ENCODE peak calls at places on chromosomes 2 and 18, in five cellular contexts. One of them, this sample, is unnamed.

GRCh38 chr2:181165199-181165868 is 184.9 kb downstream of the UBE2E3 start:
- DNase-seq in brain microvascular endothelial cell: no peak
- DNase-seq in IMR-90: no peak
- DNase-seq in frontal cortex: no peak
- DNase-seq in HT-29: no peak
- DNase-seq in this sample: peak; percentile 38

GRCh38 chr18:59846814-59847490 is 52.8 kb upstream of the PMAIP1 start:
- DNase-seq in brain microvascular endothelial cell: peak; percentile 36
- DNase-seq in IMR-90: peak; percentile 73
- DNase-seq in frontal cortex: no peak
- DNase-seq in HT-29: peak; percentile 26
- DNase-seq in this sample: peak; percentile 87

GRCh38 chr2:1992280-1992679 is 248.0 kb upstream of the PXDN start:
- DNase-seq in brain microvascular endothelial cell: no peak
- DNase-seq in IMR-90: no peak
- DNase-seq in frontal cortex: no peak
- DNase-seq in HT-29: no peak
- DNase-seq in this sample: no peak

GRCh38 chr18:57084331-57085298 is 62.3 kb upstream of the BOD1L2 start:
- DNase-seq in brain microvascular endothelial cell: no peak
- DNase-seq in IMR-90: no peak
- DNase-seq in frontal cortex: no peak
- DNase-seq in HT-29: no peak
- DNase-seq in this sample: no peak

GRCh38 chr2:111706481-111707001 is 177.5 kb downstream of the ANAPC1 start:
- DNase-seq in brain microvascular endothelial cell: no peak
- DNase-seq in IMR-90: no peak
- DNase-seq in frontal cortex: no peak
- DNase-seq in HT-29: no peak
- DNase-seq in this sample: no peak

GRCh38 chr2:36889782-36890181 is 76.6 kb downstream of the STRN start:
- DNase-seq in brain microvascular endothelial cell: peak; percentile 89
- DNase-seq in IMR-90: peak; percentile 99
- DNase-seq in frontal cortex: no peak
- DNase-seq in HT-29: peak; percentile 71
- DNase-seq in this sample: peak; percentile 79

GRCh38 chr2:40138327-40138726 is 313.6 kb downstream of the SLC8A1 start:
- DNase-seq in brain microvascular endothelial cell: no peak
- DNase-seq in IMR-90: no peak
- DNase-seq in frontal cortex: no peak
- DNase-seq in HT-29: no peak
- DNase-seq in this sample: no peak

GRCh38 chr2:42010743-42011298 is 37.0 kb upstream of the PKDCC start:
- DNase-seq in brain microvascular endothelial cell: peak; percentile 88
- DNase-seq in IMR-90: peak; percentile 82
- DNase-seq in frontal cortex: no peak
- DNase-seq in HT-29: no peak
- DNase-seq in this sample: no peak

GRCh38 chr18:68925268-68925667 is 127.4 kb downstream of the CCDC102B start:
- DNase-seq in brain microvascular endothelial cell: no peak
- DNase-seq in IMR-90: no peak
- DNase-seq in frontal cortex: no peak
- DNase-seq in HT-29: no peak
- DNase-seq in this sample: no peak

GRCh38 chr2:37156071-37156856 is 516 bp downstream of the EIF2AK2 start:
- DNase-seq in brain microvascular endothelial cell: peak; percentile 43
- DNase-seq in IMR-90: peak; percentile 42
- DNase-seq in frontal cortex: no peak
- DNase-seq in HT-29: peak; percentile 51
- DNase-seq in this sample: peak; percentile 46

GRCh38 chr2:57698935-57699449 is 347.6 kb upstream of the VRK2 start:
- DNase-seq in brain microvascular endothelial cell: no peak
- DNase-seq in IMR-90: no peak
- DNase-seq in frontal cortex: no peak
- DNase-seq in HT-29: no peak
- DNase-seq in this sample: no peak

GRCh38 chr2:8522682-8523081 is 159.2 kb upstream of the ID2 start:
- DNase-seq in brain microvascular endothelial cell: no peak
- DNase-seq in IMR-90: no peak
- DNase-seq in frontal cortex: no peak
- DNase-seq in HT-29: no peak
- DNase-seq in this sample: no peak

GRCh38 chr2:201768918-201769317 is 11.8 kb downstream of the ALS2 start:
- DNase-seq in brain microvascular endothelial cell: peak; percentile 18
- DNase-seq in IMR-90: peak; percentile 62
- DNase-seq in frontal cortex: no peak
- DNase-seq in HT-29: no peak
- DNase-seq in this sample: no peak

GRCh38 chr18:3250237-3251107 is 2.9 kb downstream of the MYL12A start:
- DNase-seq in brain microvascular endothelial cell: no peak
- DNase-seq in IMR-90: peak; percentile 80
- DNase-seq in frontal cortex: no peak
- DNase-seq in HT-29: peak; percentile 44
- DNase-seq in this sample: peak; percentile 41

GRCh38 chr2:235433860-235434259 is 60.0 kb upstream of the AGAP1 start:
- DNase-seq in brain microvascular endothelial cell: peak; percentile 5
- DNase-seq in IMR-90: peak; percentile 15
- DNase-seq in frontal cortex: peak; percentile 48
- DNase-seq in HT-29: peak; percentile 22
- DNase-seq in this sample: peak; percentile 11

GRCh38 chr18:5142131-5142530 is 54.9 kb downstream of the AKAIN1 start:
- DNase-seq in brain microvascular endothelial cell: no peak
- DNase-seq in IMR-90: no peak
- DNase-seq in frontal cortex: no peak
- DNase-seq in HT-29: no peak
- DNase-seq in this sample: no peak

GRCh38 chr2:20707601-20708000 is 40.7 kb downstream of the GDF7 start:
- DNase-seq in brain microvascular endothelial cell: no peak
- DNase-seq in IMR-90: no peak
- DNase-seq in frontal cortex: no peak
- DNase-seq in HT-29: no peak
- DNase-seq in this sample: peak; percentile 6

GRCh38 chr2:128395196-128395595 is 76.5 kb upstream of the HS6ST1 start:
- DNase-seq in brain microvascular endothelial cell: no peak
- DNase-seq in IMR-90: no peak
- DNase-seq in frontal cortex: no peak
- DNase-seq in HT-29: no peak
- DNase-seq in this sample: no peak

GRCh38 chr2:174763793-174764179 is 486 bp downstream of the CHRNA1 start:
- DNase-seq in brain microvascular endothelial cell: no peak
- DNase-seq in IMR-90: no peak
- DNase-seq in frontal cortex: no peak
- DNase-seq in HT-29: no peak
- DNase-seq in this sample: no peak

GRCh38 chr2:181123798-181124217 is 143.4 kb downstream of the UBE2E3 start:
- DNase-seq in brain microvascular endothelial cell: peak; percentile 88
- DNase-seq in IMR-90: no peak
- DNase-seq in frontal cortex: no peak
- DNase-seq in HT-29: no peak
- DNase-seq in this sample: peak; percentile 57

GRCh38 chr2:192059226-192059625 is 135.5 kb downstream of the TMEFF2 start:
- DNase-seq in brain microvascular endothelial cell: no peak
- DNase-seq in IMR-90: no peak
- DNase-seq in frontal cortex: no peak
- DNase-seq in HT-29: no peak
- DNase-seq in this sample: no peak

GRCh38 chr18:60347526-60348045 is 25.0 kb downstream of the MC4R start:
- DNase-seq in brain microvascular endothelial cell: no peak
- DNase-seq in IMR-90: no peak
- DNase-seq in frontal cortex: no peak
- DNase-seq in HT-29: no peak
- DNase-seq in this sample: no peak

GRCh38 chr2:236629961-236630872 is 60.6 kb downstream of the ACKR3 start:
- DNase-seq in brain microvascular endothelial cell: no peak
- DNase-seq in IMR-90: no peak
- DNase-seq in frontal cortex: no peak
- DNase-seq in HT-29: no peak
- DNase-seq in this sample: no peak

GRCh38 chr2:177625744-177626655 is 233.4 kb downstream of the AGPS start:
- DNase-seq in brain microvascular endothelial cell: no peak
- DNase-seq in IMR-90: no peak
- DNase-seq in frontal cortex: no peak
- DNase-seq in HT-29: no peak
- DNase-seq in this sample: no peak

GRCh38 chr2:219059375-219059724 is 1.4 kb downstream of the IHH start:
- DNase-seq in brain microvascular endothelial cell: no peak
- DNase-seq in IMR-90: no peak
- DNase-seq in frontal cortex: no peak
- DNase-seq in HT-29: peak; percentile 38
- DNase-seq in this sample: no peak